ENCODE peak calls at places on chromosomes 1 and 21, in six cellular contexts. U, F, W, J, X and D are unnamed samples.
A peak's percentile ranks its signal among the peaks of the same experiment; 100 is the strongest.

GRCh38 chr21:44466996-44467858 is 11.9 kb downstream of the LRRC3 start:
- DNase-seq in U (no peak), F (no peak), W (no peak), J (no peak), X (no peak), D (no peak)

GRCh38 chr1:115976062-115976899 is at the start of gene SLC22A15:
- DNase-seq in U (peak; percentile 36), F (peak; percentile 34), W (no peak), J (peak; percentile 70), X (peak; percentile 64), D (peak; percentile 21)

GRCh38 chr1:18764362-18764761 is 95.1 kb downstream of the TAS1R2 start:
- DNase-seq in U (no peak), F (no peak), W (no peak), J (peak; percentile 28), X (no peak), D (no peak)

GRCh38 chr1:19044975-19045831 is 88.7 kb upstream of the IFFO2 start:
- DNase-seq in U (no peak), F (no peak), W (no peak), J (peak; percentile 44), X (no peak), D (no peak)

GRCh38 chr1:54326577-54327385 is 79.4 kb downstream of the SSBP3 start:
- DNase-seq in U (no peak), F (no peak), W (no peak), J (no peak), X (no peak), D (no peak)

GRCh38 chr1:55882931-55883330 is 667.8 kb upstream of the USP24 start:
- DNase-seq in U (no peak), F (no peak), W (no peak), J (no peak), X (no peak), D (no peak)

GRCh38 chr1:160997323-160998038 is 23.5 kb downstream of the F11R start:
- DNase-seq in U (peak; percentile 37), F (peak; percentile 43), W (no peak), J (peak; percentile 57), X (peak; percentile 69), D (peak; percentile 24)

GRCh38 chr1:31575373-31576140 is 758 bp upstream of the TINAGL1 start:
- DNase-seq in U (no peak), F (no peak), W (no peak), J (no peak), X (no peak), D (no peak)

GRCh38 chr1:79079770-79080169 is 73.2 kb upstream of the ADGRL4 start:
- DNase-seq in U (no peak), F (no peak), W (no peak), J (peak; percentile 94), X (peak; percentile 83), D (no peak)

GRCh38 chr1:89799495-89799894 is 21.3 kb upstream of the LRRC8D start:
- DNase-seq in U (no peak), F (no peak), W (no peak), J (no peak), X (peak; percentile 58), D (no peak)

GRCh38 chr1:38209986-38210385 is 163.4 kb upstream of the POU3F1 start:
- DNase-seq in U (no peak), F (no peak), W (peak; percentile 8), J (no peak), X (no peak), D (no peak)

GRCh38 chr1:20028125-20028524 is 41.9 kb upstream of the PLA2G5 start:
- DNase-seq in U (no peak), F (no peak), W (no peak), J (no peak), X (no peak), D (no peak)

GRCh38 chr1:109827986-109828385 is 64.3 kb upstream of the EPS8L3 start:
- DNase-seq in U (no peak), F (no peak), W (no peak), J (no peak), X (no peak), D (no peak)

GRCh38 chr21:32413697-32414578 is 1.4 kb downstream of the EVA1C start:
- DNase-seq in U (no peak), F (peak; percentile 3), W (no peak), J (no peak), X (peak; percentile 57), D (no peak)

GRCh38 chr1:6869002-6869380 is 83.7 kb downstream of the CAMTA1 start:
- DNase-seq in U (no peak), F (no peak), W (no peak), J (no peak), X (no peak), D (no peak)

GRCh38 chr1:240285541-240285940 is 193.9 kb downstream of the FMN2 start:
- DNase-seq in U (no peak), F (no peak), W (no peak), J (peak; percentile 74), X (peak; percentile 92), D (no peak)

GRCh38 chr1:241722984-241723383 is 70.9 kb downstream of the WDR64 start:
- DNase-seq in U (no peak), F (no peak), W (no peak), J (no peak), X (no peak), D (no peak)

GRCh38 chr1:156750932-156751723 is at the start of gene HDGF:
- DNase-seq in U (peak; percentile 55), F (peak; percentile 45), W (peak; percentile 40), J (peak; percentile 34), X (peak; percentile 47), D (peak; percentile 34)

GRCh38 chr1:9013824-9014223 is 12.4 kb downstream of the SLC2A7 start:
- DNase-seq in U (no peak), F (no peak), W (no peak), J (peak; percentile 3), X (no peak), D (no peak)

GRCh38 chr1:119982006-119982405 is 85.7 kb upstream of the ADAM30 start:
- DNase-seq in U (no peak), F (no peak), W (no peak), J (peak; percentile 79), X (peak; percentile 62), D (no peak)

GRCh38 chr1:18549896-18550295 is 69.2 kb downstream of the KLHDC7A start:
- DNase-seq in U (no peak), F (no peak), W (no peak), J (no peak), X (no peak), D (no peak)

GRCh38 chr1:12314328-12314903 is 84.6 kb downstream of the VPS13D start:
- DNase-seq in U (no peak), F (no peak), W (peak; percentile 29), J (peak; percentile 11), X (peak; percentile 46), D (no peak)

GRCh38 chr1:8856689-8857412 is 21.6 kb downstream of the ENO1 start:
- DNase-seq in U (no peak), F (no peak), W (no peak), J (no peak), X (no peak), D (no peak)

GRCh38 chr1:233707153-233707905 is 93.4 kb downstream of the KCNK1 start:
- DNase-seq in U (no peak), F (no peak), W (no peak), J (no peak), X (peak; percentile 39), D (no peak)

GRCh38 chr1:8314346-8315280 is 3.3 kb upstream of the SLC45A1 start:
- DNase-seq in U (peak; percentile 34), F (peak; percentile 62), W (peak; percentile 53), J (peak; percentile 71), X (peak; percentile 80), D (peak; percentile 21)

GRCh38 chr21:27513016-27513415 is 546.1 kb upstream of the ADAMTS5 start:
- DNase-seq in U (no peak), F (no peak), W (no peak), J (peak; percentile 45), X (peak; percentile 42), D (no peak)

GRCh38 chr1:165420655-165421054 is 24.3 kb downstream of the RXRG start:
- DNase-seq in U (no peak), F (no peak), W (no peak), J (no peak), X (no peak), D (no peak)

GRCh38 chr1:17338706-17339493 is 30.9 kb downstream of the PADI4 start:
- DNase-seq in U (no peak), F (no peak), W (no peak), J (peak; percentile 39), X (no peak), D (no peak)

GRCh38 chr1:112954945-112955677 is 885 bp downstream of the SLC16A1 start:
- DNase-seq in U (peak; percentile 71), F (peak; percentile 62), W (peak; percentile 36), J (peak; percentile 59), X (peak; percentile 71), D (peak; percentile 71)

GRCh38 chr1:108877324-108877812 is 583 bp downstream of the GPSM2 start:
- DNase-seq in U (no peak), F (no peak), W (no peak), J (peak; percentile 45), X (peak; percentile 45), D (no peak)

GRCh38 chr1:230377851-230378250 is 48.3 kb downstream of the PGBD5 start:
- DNase-seq in U (no peak), F (no peak), W (no peak), J (no peak), X (no peak), D (no peak)

GRCh38 chr1:57319165-57319564 is 104.7 kb downstream of the DAB1 start:
- DNase-seq in U (no peak), F (no peak), W (no peak), J (no peak), X (peak; percentile 65), D (no peak)

GRCh38 chr1:245085508-245086095 is 69.2 kb upstream of the KIF26B start:
- DNase-seq in U (no peak), F (no peak), W (no peak), J (peak; percentile 95), X (peak; percentile 97), D (no peak)

GRCh38 chr1:54121482-54122130 is 31.2 kb downstream of the CDCP2 start:
- DNase-seq in U (peak; percentile 73), F (peak; percentile 71), W (no peak), J (peak; percentile 65), X (peak; percentile 83), D (peak; percentile 52)

GRCh38 chr1:10189659-10190058 is 20.7 kb upstream of the KIF1B start:
- DNase-seq in U (no peak), F (no peak), W (no peak), J (no peak), X (no peak), D (no peak)

GRCh38 chr1:8165595-8166360 is 139.7 kb upstream of the ERRFI1 start:
- DNase-seq in U (no peak), F (no peak), W (no peak), J (peak; percentile 41), X (peak; percentile 27), D (no peak)